ENCODE peak calls at places on chromosomes 16 and 17, in six cellular contexts. One of them, this sample, is unnamed.

GRCh38 chr17:69367298-69367697 is 40.4 kb upstream of the ABCA5 start:
- DNase-seq in NCI-H2107: no peak
- DNase-seq in WTC11: no peak
- DNase-seq in NCI-H345: no peak
- DNase-seq in NCI-H2081: no peak
- DNase-seq in gastrocnemius medialis: no peak
- DNase-seq in this sample: no peak

GRCh38 chr17:75271955-75272847 is 1.2 kb upstream of the MIF4GD start:
- DNase-seq in gastrocnemius medialis: no peak
- DNase-seq in NCI-H2107: no peak
- DNase-seq in WTC11: no peak
- DNase-seq in NCI-H345: no peak
- DNase-seq in NCI-H2081: no peak
- DNase-seq in this sample: no peak

GRCh38 chr16:57500578-57501111 is 14.4 kb upstream of the DOK4 start:
- DNase-seq in gastrocnemius medialis: no peak
- DNase-seq in NCI-H345: no peak
- DNase-seq in WTC11: no peak
- DNase-seq in NCI-H2081: no peak
- DNase-seq in NCI-H2107: no peak
- DNase-seq in this sample: no peak

GRCh38 chr16:89481556-89481955 is 8.8 kb downstream of the ANKRD11 start:
- DNase-seq in NCI-H2107: no peak
- DNase-seq in NCI-H345: no peak
- DNase-seq in WTC11: no peak
- DNase-seq in NCI-H2081: no peak
- DNase-seq in gastrocnemius medialis: no peak
- DNase-seq in this sample: no peak

GRCh38 chr16:2692948-2693651 is 10.8 kb downstream of the KCTD5 start:
- DNase-seq in WTC11: peak
- DNase-seq in NCI-H2107: no peak
- DNase-seq in NCI-H2081: no peak
- DNase-seq in NCI-H345: no peak
- DNase-seq in gastrocnemius medialis: peak
- DNase-seq in this sample: no peak

GRCh38 chr17:44187131-44187899 is 543 bp downstream of the TMUB2 start:
- DNase-seq in NCI-H2107: peak
- DNase-seq in WTC11: no peak
- DNase-seq in NCI-H2081: no peak
- DNase-seq in NCI-H345: no peak
- DNase-seq in gastrocnemius medialis: no peak
- DNase-seq in this sample: no peak

GRCh38 chr17:44033841-44034408 is 19.2 kb upstream of the TMEM101 start:
- DNase-seq in NCI-H345: no peak
- DNase-seq in gastrocnemius medialis: no peak
- DNase-seq in NCI-H2081: no peak
- DNase-seq in NCI-H2107: no peak
- DNase-seq in WTC11: no peak
- DNase-seq in this sample: no peak

GRCh38 chr16:56984639-56985038 is 4.7 kb upstream of the NLRC5 start:
- DNase-seq in NCI-H345: no peak
- DNase-seq in NCI-H2081: no peak
- DNase-seq in WTC11: no peak
- DNase-seq in NCI-H2107: no peak
- DNase-seq in gastrocnemius medialis: no peak
- DNase-seq in this sample: peak

GRCh38 chr17:55390364-55390977 is 31.2 kb downstream of the MMD start:
- DNase-seq in NCI-H2107: no peak
- DNase-seq in WTC11: no peak
- DNase-seq in gastrocnemius medialis: no peak
- DNase-seq in NCI-H2081: no peak
- DNase-seq in NCI-H345: no peak
- DNase-seq in this sample: no peak

GRCh38 chr17:13978478-13978877 is 90.8 kb upstream of the COX10 start:
- DNase-seq in NCI-H2107: no peak
- DNase-seq in NCI-H2081: no peak
- DNase-seq in gastrocnemius medialis: no peak
- DNase-seq in WTC11: no peak
- DNase-seq in NCI-H345: no peak
- DNase-seq in this sample: no peak

GRCh38 chr16:70568601-70569217 is 45.1 kb downstream of the SF3B3 start:
- DNase-seq in NCI-H345: no peak
- DNase-seq in NCI-H2081: no peak
- DNase-seq in NCI-H2107: no peak
- DNase-seq in WTC11: no peak
- DNase-seq in gastrocnemius medialis: no peak
- DNase-seq in this sample: no peak

GRCh38 chr17:81286491-81287145 is 8.5 kb downstream of the SLC38A10 start:
- DNase-seq in NCI-H345: no peak
- DNase-seq in WTC11: no peak
- DNase-seq in NCI-H2107: no peak
- DNase-seq in gastrocnemius medialis: no peak
- DNase-seq in NCI-H2081: no peak
- DNase-seq in this sample: no peak

GRCh38 chr17:34556384-34556783 is 23.0 kb upstream of the TMEM132E start:
- DNase-seq in WTC11: peak
- DNase-seq in gastrocnemius medialis: no peak
- DNase-seq in NCI-H2107: no peak
- DNase-seq in NCI-H2081: no peak
- DNase-seq in NCI-H345: no peak
- DNase-seq in this sample: peak

GRCh38 chr16:67406111-67406593 is 10.1 kb downstream of the ZDHHC1 start:
- DNase-seq in NCI-H2081: no peak
- DNase-seq in WTC11: no peak
- DNase-seq in NCI-H345: no peak
- DNase-seq in NCI-H2107: no peak
- DNase-seq in gastrocnemius medialis: no peak
- DNase-seq in this sample: no peak

GRCh38 chr17:52532373-52532772 is 373.9 kb upstream of the CA10 start:
- DNase-seq in NCI-H2081: no peak
- DNase-seq in NCI-H345: no peak
- DNase-seq in gastrocnemius medialis: no peak
- DNase-seq in WTC11: no peak
- DNase-seq in NCI-H2107: no peak
- DNase-seq in this sample: no peak

GRCh38 chr17:79654960-79655382 is 44.1 kb upstream of the RBFOX3 start:
- DNase-seq in NCI-H2107: no peak
- DNase-seq in NCI-H345: no peak
- DNase-seq in NCI-H2081: no peak
- DNase-seq in gastrocnemius medialis: no peak
- DNase-seq in WTC11: no peak
- DNase-seq in this sample: no peak

GRCh38 chr16:87685766-87686165 is 80.0 kb downstream of the KLHDC4 start:
- DNase-seq in NCI-H2081: no peak
- DNase-seq in NCI-H2107: no peak
- DNase-seq in gastrocnemius medialis: no peak
- DNase-seq in NCI-H345: no peak
- DNase-seq in WTC11: no peak
- DNase-seq in this sample: no peak